ENCODE peak calls at places on chromosome 5, in seven cellular contexts. V is IMR-90, E is caudate nucleus, G is AG04450, Z is left ventricle myocardium inferior, Q is HCT116, N is neuronal stem cell. D is an unnamed sample.

GRCh38 chr5:36607114-36607561 is 732 bp downstream of the SLC1A3 start:
- DNase-seq in V (peak; percentile 30), E (no peak), G (no peak), Z (peak; percentile 42), Q (peak; percentile 33), N (peak; percentile 41), D (no peak)

GRCh38 chr5:97658116-97658900 is 475.3 kb upstream of the RIOK2 start:
- DNase-seq in V (no peak), E (no peak), G (no peak), Z (no peak), Q (no peak), N (no peak), D (no peak)

GRCh38 chr5:14668247-14668646 is 3.7 kb downstream of the OTULIN start:
- DNase-seq in V (no peak), E (no peak), G (no peak), Z (no peak), Q (no peak), N (no peak), D (no peak)

GRCh38 chr5:111948078-111948477 is 191.1 kb upstream of the NREP start:
- DNase-seq in V (no peak), E (no peak), G (no peak), Z (no peak), Q (no peak), N (no peak), D (no peak)

GRCh38 chr5:22560115-22560514 is 293.0 kb downstream of the CDH12 start:
- DNase-seq in V (peak; percentile 97), E (no peak), G (peak; percentile 89), Z (no peak), Q (no peak), N (no peak), D (no peak)

GRCh38 chr5:32172908-32173393 is 1.2 kb downstream of the GOLPH3 start:
- DNase-seq in V (no peak), E (no peak), G (no peak), Z (no peak), Q (no peak), N (no peak), D (no peak)

GRCh38 chr5:94025788-94026473 is 284.5 kb upstream of the POU5F2 start:
- DNase-seq in V (no peak), E (no peak), G (no peak), Z (no peak), Q (no peak), N (no peak), D (no peak)

GRCh38 chr5:61784337-61784736 is 452.3 kb downstream of the ZSWIM6 start:
- DNase-seq in V (no peak), E (no peak), G (no peak), Z (no peak), Q (no peak), N (no peak), D (no peak)

GRCh38 chr5:132261881-132262845 is 4.7 kb downstream of the PDLIM4 start:
- DNase-seq in V (no peak), E (no peak), G (no peak), Z (no peak), Q (no peak), N (no peak), D (no peak)

GRCh38 chr5:39020465-39020864 is 53.7 kb downstream of the RICTOR start:
- DNase-seq in V (no peak), E (no peak), G (no peak), Z (no peak), Q (no peak), N (no peak), D (no peak)

GRCh38 chr5:135255461-135256178 is 143.4 kb downstream of the MACROH2A1 start:
- DNase-seq in V (no peak), E (no peak), G (no peak), Z (no peak), Q (no peak), N (no peak), D (no peak)

GRCh38 chr5:50320131-50320749 is 120.8 kb downstream of the EMB start:
- DNase-seq in V (no peak), E (no peak), G (no peak), Z (no peak), Q (peak; percentile 6), N (no peak), D (no peak)

GRCh38 chr5:76867827-76868693 is 18.2 kb downstream of the S100Z start:
- DNase-seq in V (peak; percentile 73), E (peak; percentile 3), G (peak; percentile 47), Z (peak; percentile 58), Q (peak; percentile 63), N (peak; percentile 57), D (peak; percentile 44)

GRCh38 chr5:179817071-179817840 is 3.4 kb upstream of the SQSTM1 start:
- DNase-seq in V (no peak), E (no peak), G (no peak), Z (no peak), Q (no peak), N (no peak), D (no peak)

GRCh38 chr5:154042751-154043150 is 4.0 kb downstream of the MFAP3 start:
- DNase-seq in V (no peak), E (no peak), G (no peak), Z (no peak), Q (no peak), N (no peak), D (no peak)

GRCh38 chr5:115343855-115344254 is 47.4 kb upstream of the CCDC112 start:
- DNase-seq in V (peak; percentile 84), E (no peak), G (peak; percentile 29), Z (no peak), Q (no peak), N (no peak), D (no peak)

GRCh38 chr5:79886456-79886855 is 104.6 kb downstream of the MTX3 start:
- DNase-seq in V (no peak), E (no peak), G (no peak), Z (no peak), Q (no peak), N (no peak), D (no peak)

GRCh38 chr5:161258438-161258837 is 288.1 kb downstream of the GABRB2 start:
- DNase-seq in V (no peak), E (no peak), G (no peak), Z (no peak), Q (no peak), N (no peak), D (no peak)

GRCh38 chr5:181221105-181221791 is 1.8 kb upstream of the TRIM41 start:
- DNase-seq in V (no peak), E (no peak), G (no peak), Z (no peak), Q (no peak), N (peak; percentile 23), D (no peak)

GRCh38 chr5:568061-568781 is 43.9 kb upstream of the CEP72 start:
- DNase-seq in V (no peak), E (no peak), G (no peak), Z (no peak), Q (no peak), N (no peak), D (no peak)

GRCh38 chr5:56534102-56534501 is 281.2 kb upstream of the MAP3K1 start:
- DNase-seq in V (no peak), E (no peak), G (no peak), Z (no peak), Q (peak; percentile 24), N (no peak), D (peak; percentile 28)

GRCh38 chr5:153711755-153712154 is 221.3 kb downstream of the GRIA1 start:
- DNase-seq in V (peak; percentile 6), E (no peak), G (no peak), Z (no peak), Q (no peak), N (no peak), D (no peak)

GRCh38 chr5:39579750-39580149 is 155.0 kb upstream of the DAB2 start:
- DNase-seq in V (no peak), E (no peak), G (no peak), Z (no peak), Q (no peak), N (no peak), D (no peak)

GRCh38 chr5:133839090-133839489 is 129.3 kb downstream of the C5orf15 start:
- DNase-seq in V (no peak), E (no peak), G (no peak), Z (no peak), Q (no peak), N (no peak), D (no peak)

GRCh38 chr5:137616046-137616445 is 116.9 kb upstream of the SPOCK1 start:
- DNase-seq in V (no peak), E (no peak), G (no peak), Z (no peak), Q (no peak), N (no peak), D (no peak)

GRCh38 chr5:154359222-154359583 is 86.6 kb upstream of the SAP30L start:
- DNase-seq in V (no peak), E (no peak), G (no peak), Z (no peak), Q (no peak), N (no peak), D (no peak)

GRCh38 chr5:3853366-3853765 is 257.7 kb downstream of the IRX1 start:
- DNase-seq in V (no peak), E (no peak), G (no peak), Z (no peak), Q (no peak), N (no peak), D (no peak)

GRCh38 chr5:37665889-37666288 is 174.0 kb downstream of the GDNF start:
- DNase-seq in V (no peak), E (no peak), G (no peak), Z (peak; percentile 67), Q (peak; percentile 63), N (no peak), D (no peak)

GRCh38 chr5:74199005-74199404 is 441.5 kb downstream of the ENC1 start:
- DNase-seq in V (peak; percentile 64), E (no peak), G (no peak), Z (no peak), Q (no peak), N (no peak), D (no peak)

GRCh38 chr5:54909911-54910870 is 75.2 kb downstream of the ESM1 start:
- DNase-seq in V (peak; percentile 84), E (no peak), G (peak; percentile 39), Z (no peak), Q (no peak), N (no peak), D (no peak)

GRCh38 chr5:151694035-151694485 is 7.3 kb upstream of the SPARC start:
- DNase-seq in V (no peak), E (no peak), G (no peak), Z (no peak), Q (no peak), N (no peak), D (no peak)
- H3K27ac ChIP-seq in V (peak overlapping the region; percentile 36), E (peak overlapping the region; percentile 93), G (no peak overlapping the region), Z (no peak overlapping the region), Q (no peak overlapping the region), N (no peak overlapping the region), D (no peak overlapping the region)

GRCh38 chr5:130529716-130530485 is 625.6 kb downstream of the CHSY3 start:
- DNase-seq in V (no peak), E (no peak), G (no peak), Z (no peak), Q (no peak), N (no peak), D (no peak)
- H3K27ac ChIP-seq in V (no peak overlapping the region), E (no peak overlapping the region), G (no peak overlapping the region), Z (no peak overlapping the region), Q (no peak overlapping the region), N (no peak overlapping the region), D (no peak overlapping the region)

GRCh38 chr5:72040513-72040912 is 66.8 kb upstream of the MAP1B start:
- DNase-seq in V (no peak), E (no peak), G (no peak), Z (no peak), Q (no peak), N (no peak), D (no peak)
- H3K27ac ChIP-seq in V (no peak overlapping the region), E (no peak overlapping the region), G (no peak overlapping the region), Z (peak overlapping the region; percentile 73), Q (no peak overlapping the region), N (peak overlapping the region; percentile 47), D (no peak overlapping the region)

GRCh38 chr5:120096413-120096812 is 367.7 kb upstream of the PRR16 start:
- DNase-seq in V (peak; percentile 64), E (no peak), G (no peak), Z (no peak), Q (no peak), N (no peak), D (no peak)
- H3K27ac ChIP-seq in V (no peak overlapping the region), E (no peak overlapping the region), G (no peak overlapping the region), Z (no peak overlapping the region), Q (no peak overlapping the region), N (no peak overlapping the region), D (no peak overlapping the region)